ENCODE peak calls at places on chromosomes 1 and 21, in ten cellular contexts. I is spleen, O is stomach, A is K562, K is heart left ventricle, N is prostate gland, H is A549, V is thyroid gland, X is IMR-90, M is HepG2. L is an unnamed sample.

GRCh38 chr1:178609015-178609414 is 96.1 kb downstream of the TEX35 start:
- DNase-seq in K (no peak), I (no peak), O (no peak), H (no peak), A (no peak), V (no peak), X (peak; percentile 92), N (no peak), M (no peak), L (no peak)

GRCh38 chr1:86207323-86207722 is 50.8 kb upstream of the COL24A1 start:
- DNase-seq in N (no peak), K (peak; percentile 21), I (no peak), M (no peak), X (peak; percentile 90), H (no peak), V (peak; percentile 4), A (no peak), O (no peak), L (no peak)

GRCh38 chr21:43766734-43767497 is 9.2 kb downstream of the CSTB start:
- DNase-seq in V (peak; percentile 31), I (no peak), A (no peak), M (no peak), X (no peak), H (no peak), N (no peak), O (no peak), K (no peak), L (no peak)

GRCh38 chr1:16393255-16394177 is 26.5 kb downstream of the SZRD1 start:
- DNase-seq in N (no peak), O (no peak), X (no peak), M (no peak), H (no peak), A (no peak), K (no peak), I (no peak), V (no peak), L (no peak)

GRCh38 chr1:117612517-117613248 is 6.8 kb downstream of the TENT5C start:
- DNase-seq in N (no peak), M (no peak), O (no peak), V (no peak), K (no peak), H (peak; percentile 16), X (peak; percentile 88), I (no peak), A (peak; percentile 70), L (no peak)

GRCh38 chr1:109827466-109827865 is 63.7 kb upstream of the EPS8L3 start:
- DNase-seq in O (no peak), I (no peak), V (no peak), N (no peak), A (no peak), M (no peak), X (no peak), H (no peak), K (no peak), L (no peak)

GRCh38 chr1:40416709-40417108 is 33.6 kb upstream of the ZFP69B start:
- DNase-seq in H (no peak), N (no peak), O (no peak), M (no peak), A (no peak), V (no peak), K (no peak), I (no peak), X (no peak), L (no peak)

GRCh38 chr1:205518616-205519540 is 14.4 kb downstream of the CDK18 start:
- DNase-seq in K (no peak), X (no peak), H (no peak), M (no peak), O (peak; percentile 82), N (no peak), A (no peak), V (peak; percentile 23), I (no peak), L (no peak)

GRCh38 chr1:203858055-203858454 is 3.3 kb upstream of the SNRPE start:
- DNase-seq in K (no peak), O (no peak), A (no peak), N (no peak), I (no peak), M (no peak), X (peak; percentile 90), H (no peak), V (no peak), L (peak; percentile 27)

GRCh38 chr1:26789953-26790352 is 2.2 kb downstream of the PIGV start:
- DNase-seq in V (no peak), H (no peak), N (no peak), A (no peak), O (no peak), I (no peak), M (no peak), K (no peak), X (no peak), L (no peak)

GRCh38 chr1:21069549-21069948 is 107.1 kb downstream of the EIF4G3 start:
- DNase-seq in H (no peak), V (no peak), M (peak; percentile 66), I (no peak), A (no peak), O (no peak), K (no peak), X (peak; percentile 86), N (no peak), L (no peak)

GRCh38 chr1:184050631-184051030 is 899 bp upstream of the TSEN15 start:
- DNase-seq in M (no peak), O (no peak), N (no peak), X (no peak), A (no peak), H (no peak), K (no peak), V (no peak), I (no peak), L (no peak)

GRCh38 chr1:48693674-48694347 is 82.9 kb downstream of the BEND5 start:
- DNase-seq in A (no peak), N (no peak), X (no peak), H (no peak), I (no peak), K (no peak), V (no peak), M (no peak), O (no peak), L (no peak)

GRCh38 chr1:10716840-10717239 is 79.6 kb downstream of the CASZ1 start:
- DNase-seq in O (no peak), I (no peak), V (no peak), K (no peak), M (no peak), A (no peak), X (no peak), H (no peak), N (no peak), L (no peak)

GRCh38 chr21:23900727-23901126 is 1706.6 kb downstream of the MRPL39 start:
- DNase-seq in I (no peak), A (no peak), O (no peak), X (no peak), N (no peak), K (no peak), V (no peak), M (no peak), H (no peak), L (no peak)

DNA sequence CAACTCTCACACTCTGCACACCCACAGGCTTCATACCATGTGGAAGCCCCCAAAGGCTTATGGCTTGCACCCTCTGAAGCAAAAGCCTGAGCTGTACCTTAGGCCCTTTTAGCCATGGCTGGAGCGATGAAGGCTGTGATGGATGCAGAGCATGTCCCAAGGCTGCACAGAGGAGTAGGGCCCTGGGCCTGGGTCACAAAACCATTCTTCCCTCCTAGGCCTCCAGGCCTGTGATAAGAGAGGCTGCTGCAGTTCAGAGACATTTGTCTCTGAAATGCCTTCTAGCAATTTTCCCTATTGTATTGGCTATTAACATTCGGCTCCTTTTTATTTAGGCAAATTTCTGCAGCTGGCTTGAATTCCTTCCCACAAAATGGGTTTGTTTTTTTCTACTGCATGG is 1707.7 kb downstream of the MRPL39 start:
- DNase-seq in N (no peak), A (no peak), H (no peak), I (no peak), V (no peak), X (no peak), M (no peak), K (no peak), O (no peak), L (no peak)
- H3K9me3 ChIP-seq in N (no peaks in the 10 kb centered on the region), A (peaks cover 9% of the 10 kb centered on the region), H (no peaks in the 10 kb centered on the region), I (no peaks in the 10 kb centered on the region), V (no peaks in the 10 kb centered on the region), X (peaks cover 2% of the 10 kb centered on the region), M (peaks cover 89% of the 10 kb centered on the region), K (no peaks in the 10 kb centered on the region), O (peaks cover 7% of the 10 kb centered on the region), L (no peaks in the 10 kb centered on the region)

DNA sequence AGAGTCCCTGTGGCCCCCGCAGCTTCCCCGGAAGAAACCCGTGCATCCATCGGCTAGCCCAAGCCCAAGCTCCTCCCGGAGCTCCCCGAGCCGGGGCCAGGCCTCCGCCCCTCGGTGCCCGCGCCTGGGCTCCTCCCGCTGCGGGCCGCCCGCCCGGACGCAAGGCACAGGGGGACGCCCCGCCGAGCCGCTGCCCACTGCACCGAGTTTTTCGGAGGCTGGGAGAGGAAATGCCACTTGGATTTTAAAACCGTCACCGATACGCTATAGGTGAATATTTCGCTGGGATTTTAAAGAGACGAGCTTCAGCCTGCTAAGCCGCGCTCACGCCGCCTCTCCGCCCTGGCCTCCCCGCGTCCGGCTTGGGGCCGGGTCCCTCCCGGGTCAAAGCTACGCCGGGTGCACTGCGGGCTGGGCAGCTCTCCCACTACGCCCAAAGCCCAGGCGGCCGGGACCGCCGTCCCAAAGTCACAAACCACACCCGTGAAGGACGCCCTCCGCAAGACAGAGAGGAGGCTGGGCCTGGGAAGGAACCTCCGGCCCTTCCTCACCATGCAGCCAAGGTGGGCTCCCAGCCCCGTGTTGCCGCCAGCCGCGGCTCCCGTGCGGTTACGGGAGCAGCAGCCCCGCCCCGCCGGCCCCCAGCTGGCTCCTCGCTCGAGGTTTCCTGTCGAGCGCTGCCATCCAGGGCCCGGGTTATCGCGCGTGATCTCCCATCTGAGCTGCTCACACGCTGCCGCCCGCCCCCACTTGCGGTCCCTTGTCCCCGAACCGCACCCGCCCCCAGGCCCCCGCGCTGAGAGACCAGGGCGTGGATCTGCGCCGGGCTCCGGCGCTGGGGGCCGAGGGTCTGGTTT is 63.2 kb downstream of the CD247 start:
- DNase-seq in I (peak; percentile 94), X (no peak), K (peak; percentile 62), A (peak; percentile 92), M (no peak), N (peak; percentile 47), V (peak; percentile 70), O (peak; percentile 69), H (peak; percentile 59), L (peak; percentile 41)
- TF ChIP-seq POLR2A in I (no peak), X (no peak), K (peak; percentile 6), A (no peak), M (no peak), N (no peak), V (no peak), O (no peak), H (no peak), L (no peak)

GRCh38 chr1:157034137-157034800 is 11.3 kb downstream of the ARHGEF11 start:
- DNase-seq in O (peak; percentile 39), M (peak; percentile 13), V (no peak), K (no peak), A (no peak), H (no peak), N (no peak), I (no peak), X (peak; percentile 22), L (no peak)
- H3K9me3 ChIP-seq in O (no peaks in the 10 kb centered on the region), M (no peaks in the 10 kb centered on the region), V (no peaks in the 10 kb centered on the region), K (no peaks in the 10 kb centered on the region), A (no peaks in the 10 kb centered on the region), H (no peaks in the 10 kb centered on the region), N (no peaks in the 10 kb centered on the region), I (no peaks in the 10 kb centered on the region), X (no peaks in the 10 kb centered on the region), L (no peaks in the 10 kb centered on the region)

GRCh38 chr21:34912022-34912933 is 136.8 kb downstream of the RUNX1 start:
- DNase-seq in X (no peak), K (no peak), V (no peak), A (no peak), I (no peak), H (no peak), M (no peak), O (no peak), N (no peak), L (no peak)
- TF ChIP-seq POLR2A in X (no peak), K (no peak), V (no peak), A (no peak), I (no peak), H (no peak), M (no peak), O (no peak), N (no peak), L (no peak)

L was measured in uterus.